ENCODE peak calls at places on chromosomes 5 and 9, in five cellular contexts. K is GM06990, Y is cardiac muscle cell, C is astrocyte, T is psoas muscle. Z is an unnamed sample. For H3K36me3, the result is how much of the 10 kb centered on the place peaks cover.

GRCh38 chr5:74320526-74320925 is 320.0 kb downstream of the ENC1 start:
- DNase-seq in K (no peak), Y (no peak), C (no peak), T (no peak), Z (no peak)

GRCh38 chr5:140165101-140165920 is 9.7 kb upstream of the CYSTM1 start:
- DNase-seq in K (no peak), Y (no peak), C (no peak), T (no peak), Z (no peak)

GRCh38 chr9:20236676-20237075 is 385.6 kb downstream of the MLLT3 start:
- DNase-seq in K (no peak), Y (no peak), C (no peak), T (no peak), Z (no peak)

GRCh38 chr5:407051-407450 is 35.9 kb upstream of the EXOC3 start:
- DNase-seq in K (no peak), Y (no peak), C (no peak), T (no peak), Z (no peak)

GRCh38 chr9:77440057-77440456 is 208.1 kb downstream of the GNA14 start:
- DNase-seq in K (no peak), Y (peak), C (peak), T (peak), Z (peak)

GRCh38 chr9:131447148-131447547 is 53.3 kb downstream of the PRRC2B start:
- DNase-seq in K (no peak), Y (no peak), C (peak), T (no peak), Z (no peak)

GRCh38 chr5:124402144-124402581 is 344.3 kb downstream of the ZNF608 start:
- DNase-seq in K (no peak), Y (peak), C (peak), T (no peak), Z (peak)

GRCh38 chr5:66931651-66932050 is 264.9 kb downstream of the CD180 start:
- DNase-seq in K (no peak), Y (no peak), C (no peak), T (no peak), Z (no peak)

GRCh38 chr9:93645149-93645889 is 68.9 kb downstream of the PHF2 start:
- DNase-seq in K (no peak), Y (no peak), C (no peak), T (no peak), Z (no peak)

GRCh38 chr5:174383196-174384178 is 338.0 kb downstream of the NSG2 start:
- DNase-seq in K (no peak), Y (no peak), C (no peak), T (no peak), Z (no peak)

GRCh38 chr5:124732891-124733670 is 13.4 kb downstream of the ZNF608 start:
- DNase-seq in K (no peak), Y (no peak), C (no peak), T (no peak), Z (no peak)

GRCh38 chr5:43601454-43602260 is 1.3 kb upstream of the NNT start:
- DNase-seq in K (peak), Y (peak), C (peak), T (no peak), Z (no peak)

GRCh38 chr5:149697001-149697400 is 33.1 kb upstream of the PPARGC1B start:
- DNase-seq in K (no peak), Y (peak), C (peak), T (no peak), Z (no peak)

GRCh38 chr9:96193356-96193755 is 108.6 kb downstream of the HSD17B3 start:
- DNase-seq in K (no peak), Y (no peak), C (no peak), T (no peak), Z (no peak)

GRCh38 chr5:55176176-55176818 is 3.3 kb upstream of the CDC20B start:
- DNase-seq in K (no peak), Y (peak), C (no peak), T (peak), Z (no peak)

GRCh38 chr9:121866927-121867326 is 215.5 kb downstream of the DAB2IP start:
- DNase-seq in K (no peak), Y (no peak), C (no peak), T (no peak), Z (no peak)

GRCh38 chr9:89606049-89606481 is 1.3 kb downstream of the GADD45G start:
- DNase-seq in K (peak), Y (peak), C (peak), T (peak), Z (no peak)

GRCh38 chr5:59038169-59039002 is 455.5 kb downstream of the RAB3C start:
- DNase-seq in K (no peak), Y (peak), C (no peak), T (peak), Z (no peak)

GRCh38 chr5:171966270-171966669 is 40.2 kb downstream of the FBXW11 start:
- DNase-seq in K (no peak), Y (no peak), C (no peak), T (no peak), Z (no peak)

GRCh38 chr9:70120834-70121510 is 77.3 kb downstream of the MAMDC2 start:
- DNase-seq in K (no peak), Y (peak), C (peak), T (peak), Z (peak)

GRCh38 chr5:141866111-141866510 is 12.1 kb downstream of the PCDH1 start:
- DNase-seq in K (no peak), Y (no peak), C (no peak), T (no peak), Z (no peak)

GRCh38 chr5:108373426-108373825 is 8.5 kb downstream of the FBXL17 start:
- DNase-seq in K (no peak), Y (no peak), C (no peak), T (no peak), Z (no peak)

GRCh38 chr9:88197781-88198345 is 59.6 kb upstream of the SPATA31C2 start:
- DNase-seq in K (no peak), Y (peak), C (peak), T (no peak), Z (peak)

GRCh38 chr5:132495063-132495671 is 4.6 kb upstream of the IRF1 start:
- DNase-seq in K (no peak), Y (no peak), C (no peak), T (no peak), Z (no peak)
- H3K4me3 ChIP-seq in K (peak), Y (peak), C (peak), T (peak), Z (peak)

DNA sequence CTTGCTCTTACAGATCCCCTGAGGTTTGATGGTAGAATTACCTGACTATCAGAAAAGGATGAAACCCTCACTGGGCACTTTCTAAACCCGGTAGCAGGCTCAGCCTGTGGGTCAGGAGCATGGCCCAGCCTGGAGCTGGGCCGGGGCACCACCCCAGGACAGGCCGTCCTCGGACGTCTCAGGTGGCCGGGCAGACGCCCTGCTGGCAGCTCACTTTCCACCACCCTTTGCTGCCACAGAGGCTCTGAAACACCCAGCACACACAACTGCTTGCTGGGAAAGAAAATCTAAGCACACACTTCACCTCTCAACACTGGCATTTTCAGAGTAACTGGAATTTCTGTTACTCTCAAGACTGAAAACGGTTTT is 4.4 kb downstream of the UBAC1 start:
- DNase-seq in K (no peak), Y (no peak), C (no peak), T (peak), Z (no peak)
- H3K36me3 ChIP-seq in K (under half), Y (under half), C (under half), T (under half), Z (under half)

GRCh38 chr5:158765407-158765806 is 334.3 kb downstream of the EBF1 start:
- DNase-seq in K (no peak), Y (no peak), C (no peak), T (no peak), Z (no peak)
- H3K4me3 ChIP-seq in K (no peak), Y (no peak), C (no peak), T (no peak), Z (no peak)

DNA sequence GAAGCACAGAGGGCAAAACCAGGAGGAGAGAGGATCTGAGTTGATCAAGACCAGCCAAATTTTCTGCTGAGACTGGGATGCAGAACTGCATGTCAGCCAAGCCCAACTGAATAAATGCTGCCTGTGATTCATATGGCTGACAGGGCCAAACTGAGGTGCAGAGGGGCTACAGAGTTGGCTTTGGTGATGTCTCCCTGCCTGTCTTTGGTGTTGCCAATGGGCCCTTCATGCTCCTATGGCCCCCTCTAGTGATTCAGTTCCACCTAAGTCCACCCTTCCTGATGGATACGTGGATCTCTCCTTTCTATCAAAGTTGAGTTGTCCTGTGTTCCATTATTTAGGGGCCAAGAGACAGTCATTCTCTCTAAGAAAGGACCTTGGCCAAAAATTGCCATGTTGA is 163.6 kb upstream of the TLE4 start:
- DNase-seq in K (no peak), Y (no peak), C (no peak), T (no peak), Z (no peak)
- H3K36me3 ChIP-seq in K (under half), Y (under half), C (under half), T (under half), Z (under half)

DNA sequence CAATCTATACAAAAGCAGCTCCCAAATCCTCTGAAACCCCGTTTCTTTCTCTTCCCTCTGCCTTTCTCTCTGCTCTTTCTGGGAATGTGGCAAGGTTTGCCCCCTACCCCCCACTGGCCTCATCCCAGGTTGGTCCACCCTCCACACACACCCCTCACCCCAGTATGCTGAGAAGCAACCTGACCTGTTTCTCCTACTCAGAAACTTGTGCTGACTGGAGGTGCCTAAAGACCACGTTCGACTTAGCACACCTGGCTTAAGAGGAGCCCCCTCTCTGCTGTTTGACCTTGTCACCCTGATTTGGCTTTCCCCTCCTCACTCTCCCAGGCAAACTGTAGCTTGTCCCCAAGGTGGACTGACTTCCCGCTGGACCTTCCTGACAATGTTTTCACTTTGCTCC is 1.1 kb upstream of the SEPTIN8 start:
- DNase-seq in K (no peak), Y (no peak), C (no peak), T (no peak), Z (no peak)
- H3K4me3 ChIP-seq in K (no peak), Y (no peak), C (peak), T (peak), Z (peak)

GRCh38 chr9:129093602-129094386 is 12.9 kb downstream of the DOLPP1 start:
- DNase-seq in K (no peak), Y (no peak), C (no peak), T (no peak), Z (no peak)
- H3K36me3 ChIP-seq in K (under half), Y (under half), C (under half), T (half or more), Z (under half)

DNA sequence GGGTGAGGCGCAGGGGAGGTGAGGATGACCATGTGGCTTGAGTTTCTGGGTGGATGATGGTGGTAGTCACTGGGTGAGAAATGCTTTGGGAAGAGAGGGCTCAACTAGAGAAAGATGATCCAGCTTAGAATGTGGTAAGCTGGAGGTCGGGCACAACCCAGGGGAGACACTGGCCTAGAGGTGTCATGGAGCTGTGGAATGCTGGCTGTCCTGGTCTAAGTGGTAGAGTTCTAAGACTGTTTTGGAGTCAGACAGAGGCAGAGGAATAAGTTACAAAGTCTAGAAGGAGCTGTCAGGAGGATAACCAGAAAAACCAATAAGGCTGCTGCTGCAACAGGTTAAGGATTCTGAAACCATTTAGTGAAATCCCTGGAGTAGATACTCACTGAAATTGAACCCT is 19.2 kb upstream of the ACSL6 start:
- DNase-seq in K (no peak), Y (no peak), C (no peak), T (no peak), Z (no peak)
- H3K4me3 ChIP-seq in K (no peak), Y (no peak), C (no peak), T (no peak), Z (no peak)

DNA sequence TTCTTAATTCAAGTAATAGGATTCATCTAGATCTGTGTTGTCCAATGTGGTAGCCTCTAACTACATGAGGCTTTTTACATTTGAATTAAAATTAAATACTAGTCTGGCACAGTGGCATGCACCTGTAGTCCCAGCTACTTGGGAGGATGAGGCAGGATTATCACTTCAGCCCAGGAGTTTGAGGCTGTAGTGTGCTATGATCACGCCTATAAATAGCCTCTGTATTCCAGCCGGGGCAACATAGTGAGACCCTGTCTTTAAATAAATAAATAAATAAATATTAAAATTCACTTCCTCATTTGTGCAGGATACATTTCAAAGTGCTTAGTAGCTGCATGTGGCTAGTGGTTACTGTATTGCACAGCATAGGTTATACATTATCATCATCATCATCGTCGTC is 91.8 kb downstream of the UBE2R2 start:
- DNase-seq in K (no peak), Y (no peak), C (no peak), T (no peak), Z (no peak)
- H3K36me3 ChIP-seq in K (under half), Y (under half), C (under half), T (under half), Z (under half)

GRCh38 chr9:6054280-6055099 is 39.1 kb upstream of the RANBP6 start:
- DNase-seq in K (peak), Y (peak), C (peak), T (peak), Z (peak)
- H3K4me3 ChIP-seq in K (no peak), Y (no peak), C (no peak), T (no peak), Z (no peak)

GRCh38 chr9:137833721-137834613 is 43.6 kb upstream of the CACNA1B start:
- DNase-seq in K (no peak), Y (no peak), C (no peak), T (no peak), Z (no peak)
- H3K36me3 ChIP-seq in K (under half), Y (under half), C (under half), T (half or more), Z (under half)

Z was measured in BJ.